ENCODE peak calls at places on chromosomes 1 and 21, in four cellular contexts. One of them, this sample, is unnamed.

GRCh38 chr1:25867210-25867991 is 8.1 kb downstream of the PAQR7 start:
- DNase-seq in NT2/D1: peak
- DNase-seq in stimulated activated CD8-positive, alpha-beta memory T cell treated with anti-CD3 and anti-CD28 coated beads, Interleukin-15, amount 100 ng/mL, for 4 hours: no peak
- DNase-seq in GM20000: no peak
- DNase-seq in this sample: no peak

GRCh38 chr1:214862421-214862820 is 220.1 kb upstream of the KCNK2 start:
- DNase-seq in stimulated activated CD8-positive, alpha-beta memory T cell treated with anti-CD3 and anti-CD28 coated beads, Interleukin-15, amount 100 ng/mL, for 4 hours: no peak
- DNase-seq in NT2/D1: no peak
- DNase-seq in GM20000: no peak
- DNase-seq in this sample: no peak

GRCh38 chr1:3072178-3072947 is 3.4 kb downstream of the PRDM16 start:
- DNase-seq in stimulated activated CD8-positive, alpha-beta memory T cell treated with anti-CD3 and anti-CD28 coated beads, Interleukin-15, amount 100 ng/mL, for 4 hours: no peak
- DNase-seq in GM20000: no peak
- DNase-seq in NT2/D1: no peak
- DNase-seq in this sample: no peak

GRCh38 chr21:43933146-43933673 is 68.2 kb downstream of the AGPAT3 start:
- DNase-seq in stimulated activated CD8-positive, alpha-beta memory T cell treated with anti-CD3 and anti-CD28 coated beads, Interleukin-15, amount 100 ng/mL, for 4 hours: no peak
- DNase-seq in NT2/D1: peak
- DNase-seq in GM20000: no peak
- DNase-seq in this sample: no peak

GRCh38 chr1:165050246-165050645 is 306.3 kb downstream of the LMX1A start:
- DNase-seq in stimulated activated CD8-positive, alpha-beta memory T cell treated with anti-CD3 and anti-CD28 coated beads, Interleukin-15, amount 100 ng/mL, for 4 hours: no peak
- DNase-seq in GM20000: no peak
- DNase-seq in NT2/D1: no peak
- DNase-seq in this sample: no peak

GRCh38 chr1:47561523-47562007 is 123.7 kb downstream of the FOXD2 start:
- DNase-seq in stimulated activated CD8-positive, alpha-beta memory T cell treated with anti-CD3 and anti-CD28 coated beads, Interleukin-15, amount 100 ng/mL, for 4 hours: no peak
- DNase-seq in GM20000: no peak
- DNase-seq in NT2/D1: no peak
- DNase-seq in this sample: no peak

GRCh38 chr1:74531807-74532206 is 19.4 kb upstream of the LRRC53 start:
- DNase-seq in NT2/D1: no peak
- DNase-seq in GM20000: no peak
- DNase-seq in stimulated activated CD8-positive, alpha-beta memory T cell treated with anti-CD3 and anti-CD28 coated beads, Interleukin-15, amount 100 ng/mL, for 4 hours: no peak
- DNase-seq in this sample: no peak

GRCh38 chr1:168504064-168504837 is 39.5 kb downstream of the XCL2 start:
- DNase-seq in GM20000: peak
- DNase-seq in stimulated activated CD8-positive, alpha-beta memory T cell treated with anti-CD3 and anti-CD28 coated beads, Interleukin-15, amount 100 ng/mL, for 4 hours: no peak
- DNase-seq in NT2/D1: no peak
- DNase-seq in this sample: no peak

GRCh38 chr1:16191916-16192545 is 20.4 kb downstream of the ARHGEF19 start:
- DNase-seq in stimulated activated CD8-positive, alpha-beta memory T cell treated with anti-CD3 and anti-CD28 coated beads, Interleukin-15, amount 100 ng/mL, for 4 hours: no peak
- DNase-seq in NT2/D1: no peak
- DNase-seq in GM20000: no peak
- DNase-seq in this sample: no peak

GRCh38 chr1:108199781-108200626 is at the start of gene SLC25A24:
- DNase-seq in GM20000: peak
- DNase-seq in stimulated activated CD8-positive, alpha-beta memory T cell treated with anti-CD3 and anti-CD28 coated beads, Interleukin-15, amount 100 ng/mL, for 4 hours: peak
- DNase-seq in NT2/D1: peak
- DNase-seq in this sample: peak

GRCh38 chr1:87953732-87954344 is 625.2 kb downstream of the LMO4 start:
- DNase-seq in NT2/D1: peak
- DNase-seq in stimulated activated CD8-positive, alpha-beta memory T cell treated with anti-CD3 and anti-CD28 coated beads, Interleukin-15, amount 100 ng/mL, for 4 hours: peak
- DNase-seq in GM20000: peak
- DNase-seq in this sample: no peak

GRCh38 chr21:20537162-20537561 is 461.0 kb upstream of the NCAM2 start:
- DNase-seq in GM20000: no peak
- DNase-seq in NT2/D1: no peak
- DNase-seq in stimulated activated CD8-positive, alpha-beta memory T cell treated with anti-CD3 and anti-CD28 coated beads, Interleukin-15, amount 100 ng/mL, for 4 hours: no peak
- DNase-seq in this sample: no peak

GRCh38 chr1:1517973-1518620 is 6.1 kb downstream of the ATAD3A start:
- DNase-seq in NT2/D1: no peak
- DNase-seq in GM20000: peak
- DNase-seq in stimulated activated CD8-positive, alpha-beta memory T cell treated with anti-CD3 and anti-CD28 coated beads, Interleukin-15, amount 100 ng/mL, for 4 hours: no peak
- DNase-seq in this sample: no peak

GRCh38 chr1:95927061-95927460 is 693.1 kb downstream of the RWDD3 start:
- DNase-seq in stimulated activated CD8-positive, alpha-beta memory T cell treated with anti-CD3 and anti-CD28 coated beads, Interleukin-15, amount 100 ng/mL, for 4 hours: no peak
- DNase-seq in NT2/D1: no peak
- DNase-seq in GM20000: no peak
- DNase-seq in this sample: no peak

GRCh38 chr1:119253366-119253765 is 112.9 kb upstream of the WARS2 start:
- DNase-seq in GM20000: no peak
- DNase-seq in NT2/D1: no peak
- DNase-seq in stimulated activated CD8-positive, alpha-beta memory T cell treated with anti-CD3 and anti-CD28 coated beads, Interleukin-15, amount 100 ng/mL, for 4 hours: no peak
- DNase-seq in this sample: no peak

GRCh38 chr1:24119859-24120756 is 8.2 kb upstream of the MYOM3 start:
- DNase-seq in stimulated activated CD8-positive, alpha-beta memory T cell treated with anti-CD3 and anti-CD28 coated beads, Interleukin-15, amount 100 ng/mL, for 4 hours: no peak
- DNase-seq in GM20000: no peak
- DNase-seq in NT2/D1: no peak
- DNase-seq in this sample: no peak

GRCh38 chr1:222464841-222465210 is 83.1 kb downstream of the HHIPL2 start:
- DNase-seq in GM20000: peak
- DNase-seq in NT2/D1: peak
- DNase-seq in stimulated activated CD8-positive, alpha-beta memory T cell treated with anti-CD3 and anti-CD28 coated beads, Interleukin-15, amount 100 ng/mL, for 4 hours: no peak
- DNase-seq in this sample: no peak

This sample was measured in esophagus squamous epithelium.